ENCODE peak calls at places on chromosome 11, in eight cellular contexts. I is DMS79, J is psoas muscle, U is PC-3, L is GM23248, X is NCI-H460, T is prostate gland, M is T-helper 2 cell. B is an unnamed sample.

GRCh38 chr11:134752964-134753804 is 341.1 kb upstream of the B3GAT1 start:
- DNase-seq in M (no peak), L (no peak), I (no peak), T (no peak), U (no peak), J (no peak), X (no peak), B (peak; percentile 18)

GRCh38 chr11:86103808-86104207 is 34.9 kb upstream of the PICALM start:
- DNase-seq in X (no peak), T (no peak), L (no peak), J (no peak), U (peak; percentile 16), I (no peak), M (no peak), B (no peak)

GRCh38 chr11:130188585-130189347 is 29.2 kb downstream of the ST14 start:
- DNase-seq in T (no peak), J (no peak), I (no peak), U (no peak), X (no peak), M (no peak), L (no peak), B (no peak)

GRCh38 chr11:11265994-11266606 is 87.0 kb downstream of the CSNK2A3 start:
- DNase-seq in T (peak; percentile 19), L (peak; percentile 50), I (no peak), J (peak; percentile 40), X (peak; percentile 15), U (peak; percentile 70), M (peak; percentile 45), B (peak; percentile 55)

GRCh38 chr11:8256271-8257002 is 7.2 kb downstream of the LMO1 start:
- DNase-seq in M (no peak), L (no peak), T (no peak), I (no peak), X (no peak), J (no peak), U (no peak), B (no peak)

GRCh38 chr11:110026823-110027626 is 66.2 kb upstream of the ZC3H12C start:
- DNase-seq in X (no peak), U (no peak), M (no peak), L (no peak), J (no peak), T (no peak), I (no peak), B (no peak)

GRCh38 chr11:131464024-131464423 is 93.6 kb downstream of the NTM start:
- DNase-seq in X (no peak), J (no peak), M (no peak), T (no peak), I (no peak), L (no peak), U (no peak), B (no peak)

GRCh38 chr11:69013009-69013951 is at the start of gene MRGPRF:
- DNase-seq in X (no peak), T (no peak), I (no peak), U (peak; percentile 20), M (no peak), L (peak; percentile 92), J (peak; percentile 94), B (peak; percentile 63)

GRCh38 chr11:45889555-45889954 is 4.1 kb downstream of the MAPK8IP1 start:
- DNase-seq in X (no peak), M (no peak), U (no peak), I (no peak), L (no peak), J (no peak), T (no peak), B (no peak)

GRCh38 chr11:72223615-72224586 is 666 bp upstream of the INPPL1 start:
- DNase-seq in T (peak; percentile 72), J (peak; percentile 79), I (peak; percentile 81), U (peak; percentile 60), L (peak; percentile 83), X (peak; percentile 38), M (peak; percentile 39), B (peak; percentile 65)

GRCh38 chr11:68753300-68753699 is 2.0 kb upstream of the TESMIN start:
- DNase-seq in I (peak; percentile 21), J (no peak), U (no peak), X (no peak), M (no peak), L (no peak), T (no peak), B (no peak)

GRCh38 chr11:68340003-68340767 is 27.8 kb downstream of the LRP5 start:
- DNase-seq in X (no peak), J (no peak), U (no peak), L (no peak), T (no peak), M (no peak), I (no peak), B (no peak)